ENCODE peak calls at places on chromosomes 4 and X, in five cellular contexts. V is right atrium auricular region; R is mammary epithelial cell; M is ecto neural progenitor cell; W is activated CD4-positive, alpha-beta T cell treated with anti-CD3 and anti-CD28 coated beads for 4 hours. D is an unnamed sample.

GRCh38 chrX:123728554-123728953 is 4.3 kb downstream of the THOC2 start:
- DNase-seq in V (no peak), R (no peak), M (no peak), W (no peak), D (no peak)

GRCh38 chr4:174437324-174437723 is 85.0 kb downstream of the HPGD start:
- DNase-seq in V (no peak), R (peak), M (no peak), W (no peak), D (no peak)

GRCh38 chr4:177339794-177340374 is 30.2 kb downstream of the NEIL3 start:
- DNase-seq in V (no peak), R (peak), M (no peak), W (no peak), D (no peak)

GRCh38 chrX:79161655-79162054 is 17.2 kb downstream of the GPR174 start:
- DNase-seq in V (no peak), R (no peak), M (no peak), W (peak), D (no peak)

GRCh38 chr4:55336138-55337034 is 9.7 kb upstream of the SRD5A3 start:
- DNase-seq in V (no peak), R (no peak), M (no peak), W (no peak), D (no peak)

GRCh38 chr4:56181140-56181950 is 205.9 kb downstream of the AASDH start:
- DNase-seq in V (no peak), R (peak), M (no peak), W (no peak), D (no peak)

GRCh38 chrX:110414679-110415439 is 56.2 kb downstream of the RTL9 start:
- DNase-seq in V (no peak), R (peak), M (no peak), W (no peak), D (no peak)

GRCh38 chr4:78517050-78517652 is 34.4 kb upstream of the ANXA3 start:
- DNase-seq in V (no peak), R (peak), M (no peak), W (no peak), D (no peak)

GRCh38 chr4:72582853-72583252 is 13.8 kb upstream of the ADAMTS3 start:
- DNase-seq in V (no peak), R (no peak), M (no peak), W (no peak), D (no peak)

GRCh38 chr4:57405359-57405758 is 295.2 kb upstream of the IGFBP7 start:
- DNase-seq in V (no peak), R (peak), M (no peak), W (no peak), D (no peak)

GRCh38 chr4:114209589-114209988 is 230.1 kb upstream of the ARSJ start:
- DNase-seq in V (no peak), R (no peak), M (no peak), W (no peak), D (no peak)

GRCh38 chr4:34644716-34645115 is 1599.6 kb downstream of the ARAP2 start:
- DNase-seq in V (no peak), R (no peak), M (no peak), W (no peak), D (no peak)

GRCh38 chr4:120452006-120452405 is 385.4 kb upstream of the MAD2L1 start:
- DNase-seq in V (no peak), R (no peak), M (no peak), W (no peak), D (no peak)

GRCh38 chrX:26649534-26649933 is 433.6 kb downstream of the MAGEB5 start:
- DNase-seq in V (no peak), R (peak), M (no peak), W (no peak), D (no peak)

GRCh38 chr4:80336582-80336981 is 1.1 kb downstream of the CFAP299 start:
- DNase-seq in V (no peak), R (peak), M (peak), W (no peak), D (no peak)

GRCh38 chr4:32826169-32826568 is 2106.0 kb downstream of the PCDH7 start:
- DNase-seq in V (no peak), R (no peak), M (no peak), W (no peak), D (no peak)

D was measured in NCI-H2081 treated with DMSO at 0.1 percent for 48 hours.